ENCODE peak calls at places on chromosomes 2 and 18, in ten cellular contexts. J is H54, Y is HTR-8/SVneo, I is kidney, L is hippocampal formation, Q is ACHN, D is GF-D8, S is EL, O is anterior cingulate cortex, U is SJSA1. W is an unnamed sample.

GRCh38 chr2:196606516-196606915 is 33.0 kb upstream of the CCDC150 start:
- DNase-seq in J (no peak), Y (no peak), I (no peak), L (no peak), Q (no peak), D (no peak), S (no peak), O (no peak), U (no peak), W (no peak)

GRCh38 chr2:98118161-98118560 is 31.2 kb downstream of the VWA3B start:
- DNase-seq in J (no peak), Y (no peak), I (no peak), L (no peak), Q (peak), D (no peak), S (peak), O (no peak), U (no peak), W (no peak)

GRCh38 chr2:44632931-44633689 is 271.4 kb downstream of the CAMKMT start:
- DNase-seq in J (no peak), Y (no peak), I (no peak), L (no peak), Q (no peak), D (no peak), S (no peak), O (no peak), U (no peak), W (no peak)

GRCh38 chr2:8202139-8202538 is 479.7 kb upstream of the ID2 start:
- DNase-seq in J (no peak), Y (no peak), I (no peak), L (no peak), Q (no peak), D (no peak), S (no peak), O (no peak), U (no peak), W (no peak)

GRCh38 chr2:181354626-181355025 is 102.6 kb upstream of the ITGA4 start:
- DNase-seq in J (peak), Y (peak), I (no peak), L (no peak), Q (peak), D (peak), S (peak), O (no peak), U (no peak), W (no peak)

GRCh38 chr18:28176933-28177827 is at the start of gene CDH2:
- DNase-seq in J (peak), Y (peak), I (peak), L (peak), Q (peak), D (no peak), S (peak), O (peak), U (peak), W (peak)

GRCh38 chr2:216298719-216299118 is 73.6 kb downstream of the MARCHF4 start:
- DNase-seq in J (peak), Y (peak), I (no peak), L (no peak), Q (peak), D (no peak), S (peak), O (no peak), U (peak), W (no peak)

GRCh38 chr18:69257861-69258458 is 142.7 kb upstream of the DOK6 start:
- DNase-seq in J (no peak), Y (no peak), I (no peak), L (no peak), Q (peak), D (no peak), S (peak), O (no peak), U (no peak), W (no peak)

GRCh38 chr18:11963991-11964484 is 17.3 kb upstream of the IMPA2 start:
- DNase-seq in J (no peak), Y (no peak), I (no peak), L (no peak), Q (no peak), D (no peak), S (peak), O (no peak), U (no peak), W (no peak)

GRCh38 chr2:238170386-238171071 is 11.8 kb downstream of the ERFE start:
- DNase-seq in J (no peak), Y (no peak), I (no peak), L (no peak), Q (no peak), D (no peak), S (no peak), O (no peak), U (no peak), W (no peak)

GRCh38 chr2:105812180-105813044 is 67.7 kb downstream of the NCK2 start:
- DNase-seq in J (no peak), Y (no peak), I (no peak), L (no peak), Q (no peak), D (no peak), S (peak), O (no peak), U (no peak), W (no peak)

GRCh38 chr18:14179306-14179705 is 47.1 kb upstream of the ZNF519 start:
- DNase-seq in J (no peak), Y (no peak), I (no peak), L (no peak), Q (no peak), D (no peak), S (no peak), O (no peak), U (no peak), W (no peak)

GRCh38 chr2:118169359-118170005 is 81.2 kb downstream of the INSIG2 start:
- DNase-seq in J (no peak), Y (no peak), I (peak), L (no peak), Q (no peak), D (no peak), S (peak), O (no peak), U (no peak), W (no peak)

GRCh38 chr2:236715511-236715961 is 145.9 kb downstream of the ACKR3 start:
- DNase-seq in J (no peak), Y (no peak), I (no peak), L (no peak), Q (no peak), D (no peak), S (no peak), O (no peak), U (peak), W (no peak)

GRCh38 chr2:189719531-189719930 is 43.1 kb downstream of the OSGEPL1 start:
- DNase-seq in J (no peak), Y (no peak), I (no peak), L (no peak), Q (no peak), D (no peak), S (no peak), O (no peak), U (no peak), W (no peak)

GRCh38 chr2:215401896-215402379 is 33.9 kb downstream of the FN1 start:
- DNase-seq in J (peak), Y (no peak), I (no peak), L (no peak), Q (peak), D (no peak), S (peak), O (no peak), U (peak), W (no peak)

GRCh38 chr2:74333175-74333574 is 10.0 kb downstream of the SLC4A5 start:
- DNase-seq in J (peak), Y (peak), I (no peak), L (no peak), Q (peak), D (no peak), S (peak), O (no peak), U (no peak), W (no peak)

GRCh38 chr2:120988741-120989555 is 253.3 kb downstream of the GLI2 start:
- DNase-seq in J (no peak), Y (no peak), I (no peak), L (no peak), Q (no peak), D (no peak), S (no peak), O (no peak), U (no peak), W (no peak)

W was measured in T1000.